ENCODE peak calls at places on chromosomes 5 and 9, in four cellular contexts. G, E, R and K are unnamed samples.
A peak's percentile ranks its signal among the peaks of the same experiment; 100 is the strongest.

GRCh38 chr9:121640076-121640475 is 11.4 kb upstream of the DAB2IP start:
- DNase-seq in G (peak; percentile 53), R (peak; percentile 16), E (no peak), K (no peak)

GRCh38 chr9:70761139-70761538 is 346.7 kb upstream of the KLF9 start:
- DNase-seq in E (no peak), R (no peak), G (no peak), K (no peak)

GRCh38 chr9:130680836-130681768 is 12.5 kb upstream of the EXOSC2 start:
- DNase-seq in E (no peak), R (peak; percentile 63), G (no peak), K (no peak)

GRCh38 chr5:145737578-145737977 is 97.6 kb downstream of the PRELID2 start:
- DNase-seq in E (no peak), R (no peak), G (no peak), K (no peak)

GRCh38 chr5:54738118-54738972 is 220.8 kb downstream of the SNX18 start:
- DNase-seq in G (peak; percentile 45), R (no peak), E (no peak), K (no peak)

GRCh38 chr5:60649288-60649917 is 50.6 kb downstream of the DEPDC1B start:
- DNase-seq in R (no peak), G (peak; percentile 55), E (no peak), K (no peak)

GRCh38 chr9:81069923-81070322 is 619.4 kb downstream of the TLE1 start:
- DNase-seq in E (no peak), G (no peak), R (no peak), K (no peak)

GRCh38 chr5:92248518-92248917 is 865.4 kb upstream of the ARRDC3 start:
- DNase-seq in E (no peak), G (no peak), R (no peak), K (no peak)

GRCh38 chr9:9747787-9748186 is 865.0 kb downstream of the PTPRD start:
- DNase-seq in R (no peak), G (no peak), E (no peak), K (no peak)

GRCh38 chr5:33641722-33642505 is 201.1 kb downstream of the TARS1 start:
- DNase-seq in R (no peak), G (no peak), E (no peak), K (no peak)

GRCh38 chr9:38339087-38339486 is 53.4 kb upstream of the ALDH1B1 start:
- DNase-seq in E (no peak), G (peak; percentile 2), R (no peak), K (no peak)

GRCh38 chr9:113042884-113043657 is 13.5 kb downstream of the ZFP37 start:
- DNase-seq in G (no peak), E (no peak), R (no peak), K (no peak)

GRCh38 chr9:113446323-113446740 is 17.2 kb upstream of the RGS3 start:
- DNase-seq in G (peak; percentile 80), E (no peak), R (no peak), K (no peak)

GRCh38 chr5:128539038-128539429 is 989 bp upstream of the FBN2 start:
- DNase-seq in R (no peak), G (no peak), E (no peak), K (no peak)

GRCh38 chr5:127080001-127080478 is 6.7 kb upstream of the C5orf63 start:
- DNase-seq in G (no peak), R (no peak), E (no peak), K (no peak)

GRCh38 chr9:127557466-127557869 is 54.6 kb upstream of the STXBP1 start:
- DNase-seq in G (peak; percentile 51), R (no peak), E (no peak), K (no peak)

GRCh38 chr9:133609311-133610098 is at the start of gene FAM163B:
- DNase-seq in E (no peak), R (no peak), G (no peak), K (peak; percentile 9)

GRCh38 chr5:179923422-179923821 is 15.7 kb upstream of the TBC1D9B start:
- DNase-seq in E (no peak), R (no peak), G (peak; percentile 32), K (no peak)

GRCh38 chr5:171907731-171908343 is 98.6 kb downstream of the FBXW11 start:
- DNase-seq in G (peak; percentile 71), E (no peak), R (no peak), K (peak; percentile 10)

GRCh38 chr5:149024477-149024876 is 38.4 kb downstream of the SH3TC2 start:
- DNase-seq in E (no peak), R (no peak), G (no peak), K (no peak)

GRCh38 chr5:41670216-41670615 is 159.8 kb upstream of the PLCXD3 start:
- DNase-seq in R (no peak), E (no peak), G (no peak), K (no peak)

GRCh38 chr9:88536951-88537742 is 2.2 kb downstream of the NXNL2 start:
- DNase-seq in G (no peak), R (no peak), E (no peak), K (no peak)

GRCh38 chr5:54883374-54884194 is 101.8 kb downstream of the ESM1 start:
- DNase-seq in E (no peak), G (no peak), R (no peak), K (no peak)

GRCh38 chr9:91138760-91139159 is 223.0 kb downstream of the AUH start:
- DNase-seq in R (no peak), G (no peak), E (no peak), K (no peak)

GRCh38 chr9:105694320-105694847 is at the start of gene TMEM38B:
- DNase-seq in G (peak; percentile 68), R (peak; percentile 70), E (no peak), K (peak; percentile 68)

GRCh38 chr9:125992557-125992956 is 245.4 kb downstream of the PBX3 start:
- DNase-seq in E (no peak), G (no peak), R (no peak), K (no peak)

GRCh38 chr9:122029898-122030297 is 63.2 kb downstream of the TTLL11 start:
- DNase-seq in R (no peak), G (no peak), E (no peak), K (no peak)

GRCh38 chr5:108620516-108620915 is 127.2 kb upstream of the FER start:
- DNase-seq in R (no peak), E (no peak), G (no peak), K (no peak)